ENCODE peak calls at places on chromosomes 16 and 17, in ten cellular contexts. N is ureter; Q is substantia nigra; F is AG04449; U is heart right ventricle; D is HuH-7; H is CD4-positive, alpha-beta T cell; B is dorsolateral prefrontal cortex; E is type B pancreatic cell; A is fibroblast of lung. I is an unnamed sample.

GRCh38 chr16:78640886-78641285 is 541.4 kb downstream of the WWOX start:
- DNase-seq in N (no peak), Q (no peak), F (no peak), U (no peak), D (no peak), H (no peak), B (no peak), E (no peak), A (no peak), I (no peak)

GRCh38 chr17:1714980-1715802 is 5.0 kb upstream of the TLCD2 start:
- DNase-seq in N (peak; percentile 93), Q (peak; percentile 64), F (peak; percentile 57), U (peak; percentile 92), D (peak; percentile 52), H (no peak), B (no peak), E (no peak), A (peak; percentile 87), I (no peak)

GRCh38 chr17:55722742-55723487 is at the start of gene TMEM100:
- DNase-seq in N (peak; percentile 47), Q (no peak), F (no peak), U (peak; percentile 69), D (no peak), H (no peak), B (no peak), E (no peak), A (peak; percentile 90), I (no peak)

GRCh38 chr16:69105501-69106361 is at the start of gene HAS3:
- DNase-seq in N (peak; percentile 67), Q (peak; percentile 18), F (no peak), U (no peak), D (peak; percentile 80), H (no peak), B (peak; percentile 25), E (no peak), A (peak; percentile 65), I (no peak)

GRCh38 chr16:70250748-70251650 is 741 bp downstream of the EXOSC6 start:
- DNase-seq in N (no peak), Q (no peak), F (no peak), U (no peak), D (peak; percentile 79), H (no peak), B (peak; percentile 29), E (no peak), A (peak; percentile 62), I (no peak)

GRCh38 chr17:77810536-77810935 is 148.0 kb upstream of the TNRC6C start:
- DNase-seq in N (no peak), Q (no peak), F (no peak), U (peak; percentile 53), D (no peak), H (no peak), B (no peak), E (no peak), A (peak; percentile 86), I (no peak)

GRCh38 chr17:40551091-40551873 is 14.0 kb downstream of the CCR7 start:
- DNase-seq in N (peak; percentile 87), Q (no peak), F (peak; percentile 99), U (peak; percentile 62), D (peak; percentile 65), H (no peak), B (peak; percentile 2), E (peak; percentile 52), A (peak; percentile 98), I (no peak)

GRCh38 chr16:9546438-9546786 is 455.0 kb downstream of the HAPSTR1 start:
- DNase-seq in N (no peak), Q (no peak), F (no peak), U (no peak), D (no peak), H (no peak), B (no peak), E (no peak), A (no peak), I (no peak)

GRCh38 chr16:84953051-84953746 is 58.1 kb downstream of the ZDHHC7 start:
- DNase-seq in N (no peak), Q (no peak), F (no peak), U (no peak), D (no peak), H (no peak), B (no peak), E (no peak), A (no peak), I (no peak)

GRCh38 chr17:80431246-80432195 is 16.6 kb downstream of the ENDOV start:
- DNase-seq in N (no peak), Q (no peak), F (no peak), U (no peak), D (no peak), H (no peak), B (no peak), E (no peak), A (no peak), I (no peak)

GRCh38 chr16:86477642-86478041 is 32.7 kb upstream of the FOXF1 start:
- DNase-seq in N (no peak), Q (no peak), F (no peak), U (no peak), D (no peak), H (no peak), B (no peak), E (no peak), A (peak; percentile 69), I (no peak)

GRCh38 chr17:70171159-70171558 is 1.8 kb downstream of the KCNJ2 start:
- DNase-seq in N (no peak), Q (peak; percentile 48), F (no peak), U (no peak), D (no peak), H (no peak), B (no peak), E (no peak), A (no peak), I (no peak)

I was measured in NCI-H2081 treated with DMSO at 0.1 percent for 48 hours.